ENCODE peak calls at places on chromosomes 12 and 14, in seven cellular contexts. I, N, Y, U, S, A and E are unnamed samples.

GRCh38 chr14:101604228-101604934 is 43.1 kb downstream of the DIO3 start:
- DNase-seq in N (no peak), I (no peak), U (no peak), S (no peak), A (no peak), Y (no peak), E (no peak)

GRCh38 chr14:33679461-33680225 is 271.2 kb downstream of the EGLN3 start:
- DNase-seq in N (peak), A (no peak), S (no peak), Y (peak), I (peak), U (no peak), E (peak)

GRCh38 chr12:11717533-11717961 is 68.1 kb downstream of the ETV6 start:
- DNase-seq in A (peak), Y (peak), N (peak), U (no peak), I (no peak), S (no peak), E (peak)

GRCh38 chr14:100827751-100828447 is 2.0 kb downstream of the MEG3 start:
- DNase-seq in U (peak), S (no peak), N (peak), I (no peak), Y (peak), A (no peak), E (peak)

GRCh38 chr12:47717443-47718193 is 7.7 kb downstream of the ENDOU start:
- DNase-seq in N (peak), Y (peak), A (peak), S (no peak), U (peak), I (peak), E (peak)

GRCh38 chr14:55717621-55718020 is 137.6 kb downstream of the KTN1 start:
- DNase-seq in I (no peak), A (no peak), S (no peak), Y (no peak), U (no peak), N (no peak), E (no peak)

GRCh38 chr12:19959353-19959752 is 409.0 kb upstream of the PDE3A start:
- DNase-seq in U (no peak), I (peak), A (no peak), Y (peak), N (no peak), S (no peak), E (no peak)

GRCh38 chr12:131831021-131831571 is 2.9 kb downstream of the MMP17 start:
- DNase-seq in A (no peak), U (peak), N (no peak), S (peak), Y (peak), I (no peak), E (peak)

GRCh38 chr12:2341871-2342270 is 289.1 kb downstream of the CACNA1C start:
- DNase-seq in S (no peak), U (no peak), A (no peak), I (no peak), Y (peak), N (peak), E (peak)

GRCh38 chr12:82972624-82973023 is 285.9 kb downstream of the TMTC2 start:
- DNase-seq in N (no peak), U (no peak), S (no peak), Y (no peak), I (no peak), A (no peak), E (no peak)

GRCh38 chr14:84036863-84037262 is 1493.1 kb upstream of the FLRT2 start:
- DNase-seq in N (peak), I (peak), U (no peak), A (peak), S (no peak), Y (peak), E (no peak)

GRCh38 chr12:85872497-85873091 is 1.5 kb upstream of the NTS start:
- DNase-seq in Y (peak), S (no peak), N (peak), U (no peak), A (peak), I (peak), E (peak)

GRCh38 chr14:75709207-75709812 is 48.3 kb downstream of the TTLL5 start:
- DNase-seq in A (peak), I (no peak), N (peak), U (peak), S (peak), Y (peak), E (peak)

GRCh38 chr14:53109028-53109687 is 44.0 kb downstream of the DDHD1 start:
- DNase-seq in U (peak), S (peak), A (no peak), I (no peak), Y (no peak), N (no peak), E (no peak)

GRCh38 chr12:100823988-100824387 is 29.4 kb downstream of the ANO4 start:
- DNase-seq in I (no peak), U (no peak), S (no peak), N (peak), Y (peak), A (peak), E (no peak)

GRCh38 chr12:64836856-64837255 is 12.4 kb downstream of the TBC1D30 start:
- DNase-seq in U (no peak), I (no peak), A (no peak), Y (no peak), N (no peak), S (no peak), E (no peak)

GRCh38 chr12:131950182-131950913 is 606 bp downstream of the EP400 start:
- DNase-seq in U (peak), Y (no peak), N (no peak), A (no peak), I (no peak), S (peak), E (peak)